ENCODE peak calls at places on chromosomes 11 and 22, in seven cellular contexts. Z, O, M, S, E, V and A are unnamed samples.

GRCh38 chr11:65425105-65425970 is 2.7 kb downstream of the NEAT1 start:
- DNase-seq in Z (peak), O (no peak), M (peak), S (peak), E (no peak), V (peak), A (no peak)

GRCh38 chr11:110134120-110134519 is 40.9 kb downstream of the ZC3H12C start:
- DNase-seq in Z (no peak), O (no peak), M (no peak), S (no peak), E (no peak), V (no peak), A (no peak)

GRCh38 chr11:2932850-2933251 is 3.6 kb upstream of the PHLDA2 start:
- DNase-seq in Z (no peak), O (no peak), M (peak), S (no peak), E (no peak), V (no peak), A (no peak)

GRCh38 chr11:12792590-12792989 is 118.4 kb downstream of the TEAD1 start:
- DNase-seq in Z (peak), O (no peak), M (peak), S (peak), E (no peak), V (no peak), A (no peak)

GRCh38 chr11:128343870-128344269 is 243.5 kb downstream of the ETS1 start:
- DNase-seq in Z (no peak), O (no peak), M (no peak), S (no peak), E (no peak), V (no peak), A (no peak)

GRCh38 chr22:49525776-49526535 is 301.7 kb downstream of the BRD1 start:
- DNase-seq in Z (no peak), O (no peak), M (no peak), S (no peak), E (no peak), V (no peak), A (no peak)

GRCh38 chr22:22398530-22399327 is 109.8 kb downstream of the ZNF280B start:
- DNase-seq in Z (no peak), O (no peak), M (no peak), S (no peak), E (no peak), V (no peak), A (no peak)

GRCh38 chr11:73359341-73359740 is 16.9 kb upstream of the RELT start:
- DNase-seq in Z (no peak), O (no peak), M (no peak), S (peak), E (no peak), V (no peak), A (no peak)

GRCh38 chr22:48663297-48663696 is 1164.4 kb downstream of the BRD1 start:
- DNase-seq in Z (no peak), O (no peak), M (no peak), S (no peak), E (no peak), V (no peak), A (no peak)

GRCh38 chr22:28440517-28441366 is 238.9 kb downstream of the TTC28 start:
- DNase-seq in Z (no peak), O (no peak), M (peak), S (peak), E (no peak), V (no peak), A (no peak)

GRCh38 chr22:37018815-37019308 is 385 bp downstream of the TST start:
- DNase-seq in Z (no peak), O (peak), M (peak), S (peak), E (peak), V (no peak), A (peak)

GRCh38 chr11:117595440-117595839 is 201.6 kb downstream of the DSCAML1 start:
- DNase-seq in Z (no peak), O (no peak), M (no peak), S (no peak), E (no peak), V (no peak), A (no peak)

GRCh38 chr11:79018371-79018849 is 422.4 kb downstream of the TENM4 start:
- DNase-seq in Z (no peak), O (no peak), M (peak), S (peak), E (no peak), V (no peak), A (no peak)

GRCh38 chr11:34185926-34186841 is 80.8 kb downstream of the NAT10 start:
- DNase-seq in Z (no peak), O (no peak), M (no peak), S (peak), E (no peak), V (no peak), A (no peak)

GRCh38 chr22:20741634-20742581 is 32.0 kb upstream of the SERPIND1 start:
- DNase-seq in Z (no peak), O (no peak), M (peak), S (peak), E (peak), V (peak), A (peak)
- TF ChIP-seq CTCF in Z (no peak), O (no peak), M (peak), S (peak), E (peak), V (peak), A (peak)

DNA sequence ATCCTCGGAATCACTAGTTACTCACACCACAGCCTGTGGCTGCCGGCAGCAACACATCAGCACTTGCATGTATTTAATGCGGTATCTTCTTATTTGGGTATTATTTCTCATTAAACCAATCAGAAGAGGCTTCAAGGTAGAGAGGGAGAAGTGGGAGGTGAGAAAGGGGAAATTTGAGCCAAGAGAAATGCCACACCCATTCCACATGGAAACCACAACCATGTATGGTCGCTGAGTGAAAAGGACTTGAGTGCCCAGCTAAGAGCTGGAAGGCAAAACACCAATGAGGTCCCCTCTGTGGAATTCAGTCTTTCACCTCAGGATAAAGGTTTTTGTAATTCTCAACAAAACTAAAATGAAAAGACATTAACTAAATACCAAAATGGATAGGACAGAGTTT is 26.0 kb downstream of the SYTL2 start:
- DNase-seq in Z (no peak), O (no peak), M (no peak), S (no peak), E (no peak), V (no peak), A (no peak)
- TF ChIP-seq CTCF in Z (no peak), O (no peak), M (no peak), S (no peak), E (no peak), V (no peak), A (no peak)

DNA sequence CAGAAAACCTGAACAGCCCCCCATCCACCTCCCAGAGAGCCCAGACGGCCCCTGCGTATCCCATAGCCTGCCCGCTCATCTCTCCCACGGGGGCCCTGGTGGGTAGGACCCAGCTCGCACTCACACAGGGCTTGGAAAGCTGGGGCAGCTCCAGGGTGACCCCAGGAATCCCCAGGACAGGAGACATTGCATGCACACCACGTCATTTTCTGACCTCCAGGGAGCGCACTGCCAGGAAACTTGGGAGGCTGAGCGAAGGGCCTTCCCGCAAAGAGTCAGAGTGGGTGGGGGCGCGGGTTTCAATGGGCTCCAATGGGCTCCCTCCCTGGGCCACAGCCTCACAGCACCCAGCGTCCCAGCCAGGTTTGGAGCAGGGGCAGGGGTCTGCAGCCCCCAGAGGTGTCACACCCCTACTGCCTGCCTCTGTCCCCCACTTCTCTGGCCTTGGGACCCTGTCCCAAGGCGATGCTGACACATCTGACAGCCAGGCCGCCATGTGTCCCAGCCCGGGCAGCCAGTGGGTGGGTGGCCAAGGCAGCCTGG is 8.2 kb upstream of the SYT8 start:
- DNase-seq in Z (no peak), O (no peak), M (no peak), S (peak), E (no peak), V (no peak), A (no peak)
- TF ChIP-seq CTCF in Z (no peak), O (no peak), M (peak), S (peak), E (peak), V (no peak), A (no peak)

GRCh38 chr11:50186146-50186545 is 153.5 kb downstream of the OR4C45 start:
- DNase-seq in Z (no peak), O (no peak), M (no peak), S (no peak), E (no peak), V (no peak), A (no peak)
- TF ChIP-seq CTCF in Z (no peak), O (no peak), M (no peak), S (no peak), E (no peak), V (no peak), A (no peak)

DNA sequence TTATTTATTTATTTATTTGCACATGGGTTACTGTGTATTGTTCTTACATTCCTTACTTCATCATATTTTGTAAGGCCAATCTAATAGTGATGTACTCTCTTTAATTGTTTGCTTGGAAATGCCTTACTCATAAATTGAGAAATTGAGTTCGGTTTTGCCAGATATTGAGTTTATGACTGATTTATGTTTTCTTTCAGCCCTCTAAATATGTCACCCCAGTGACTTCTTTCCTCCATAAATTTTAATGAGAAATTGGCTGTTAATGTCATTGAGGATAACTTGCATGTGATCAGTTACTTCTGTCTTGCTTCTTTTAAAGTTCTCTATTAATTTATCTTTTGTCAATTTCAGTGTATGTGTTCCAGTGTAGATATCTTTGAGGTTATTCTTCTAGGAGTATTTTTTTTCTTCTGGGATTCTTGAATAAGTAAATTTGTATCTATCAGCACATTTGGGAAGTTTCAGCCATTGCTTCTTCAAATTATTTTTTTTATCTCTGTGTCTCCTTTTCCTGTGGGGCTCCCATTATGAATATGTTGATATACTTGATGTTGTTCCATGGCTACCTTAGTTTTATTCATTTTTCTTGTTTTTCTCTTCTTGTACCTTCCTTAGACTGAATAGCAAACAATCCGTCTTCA is 47.8 kb downstream of the XKR3 start:
- DNase-seq in Z (no peak), O (no peak), M (no peak), S (no peak), E (no peak), V (no peak), A (no peak)
- TF ChIP-seq CTCF in Z (no peak), O (no peak), M (no peak), S (no peak), E (no peak), V (no peak), A (no peak)